ENCODE peak calls at places on chromosomes 16 and 17, in four cellular contexts. One of them, this sample, is unnamed. For H3K4me1, the result is how much of the 10 kb centered on the place peaks cover.

GRCh38 chr16:47687694-47688093 is 226.6 kb downstream of the PHKB start:
- DNase-seq in kidney: no peak
- DNase-seq in fibroblast of lung: no peak
- DNase-seq in A549: no peak
- DNase-seq in this sample: no peak

GRCh38 chr16:83835972-83836566 is 28.3 kb downstream of the HSBP1 start:
- DNase-seq in A549: peak
- DNase-seq in kidney: no peak
- DNase-seq in fibroblast of lung: peak
- DNase-seq in this sample: no peak

GRCh38 chr17:39921323-39921722 is 2.9 kb upstream of the GSDMB start:
- DNase-seq in kidney: peak
- DNase-seq in A549: no peak
- DNase-seq in fibroblast of lung: no peak
- DNase-seq in this sample: no peak

GRCh38 chr17:67544364-67544763 is 167.3 kb downstream of the PITPNC1 start:
- DNase-seq in kidney: no peak
- DNase-seq in fibroblast of lung: no peak
- DNase-seq in A549: no peak
- DNase-seq in this sample: no peak

GRCh38 chr16:59148312-59148711 is 414.2 kb upstream of the GOT2 start:
- DNase-seq in kidney: no peak
- DNase-seq in fibroblast of lung: no peak
- DNase-seq in A549: no peak
- DNase-seq in this sample: no peak

GRCh38 chr17:27938864-27939263 is 45.7 kb upstream of the LYRM9 start:
- DNase-seq in A549: no peak
- DNase-seq in kidney: no peak
- DNase-seq in fibroblast of lung: no peak
- DNase-seq in this sample: no peak

GRCh38 chr17:82031885-82032627 is 578 bp downstream of the RAC3 start:
- DNase-seq in fibroblast of lung: no peak
- DNase-seq in kidney: no peak
- DNase-seq in A549: no peak
- DNase-seq in this sample: no peak

GRCh38 chr17:41002814-41003213 is 3.1 kb upstream of the KRTAP3-2 start:
- DNase-seq in kidney: no peak
- DNase-seq in A549: no peak
- DNase-seq in fibroblast of lung: no peak
- DNase-seq in this sample: no peak

GRCh38 chr17:61551255-61551742 is 39.7 kb downstream of the NACA2 start:
- DNase-seq in fibroblast of lung: peak
- DNase-seq in kidney: no peak
- DNase-seq in A549: peak
- DNase-seq in this sample: no peak

GRCh38 chr16:58661199-58661830 is 23.3 kb downstream of the SLC38A7 start:
- DNase-seq in A549: peak
- DNase-seq in kidney: no peak
- DNase-seq in fibroblast of lung: peak
- DNase-seq in this sample: no peak

GRCh38 chr16:85461814-85462404 is 151.2 kb upstream of the GSE1 start:
- DNase-seq in fibroblast of lung: peak
- DNase-seq in kidney: no peak
- DNase-seq in A549: no peak
- DNase-seq in this sample: no peak

GRCh38 chr16:23597003-23597756 is 1.1 kb upstream of the NDUFAB1 start:
- DNase-seq in kidney: no peak
- DNase-seq in A549: peak
- DNase-seq in fibroblast of lung: no peak
- DNase-seq in this sample: no peak

GRCh38 chr17:1362065-1362848 is 37.8 kb downstream of the YWHAE start:
- DNase-seq in kidney: peak
- DNase-seq in A549: no peak
- DNase-seq in fibroblast of lung: no peak
- DNase-seq in this sample: no peak

GRCh38 chr16:28867241-28867640 is 3.6 kb downstream of the SH2B1 start:
- DNase-seq in fibroblast of lung: no peak
- DNase-seq in A549: no peak
- DNase-seq in kidney: no peak
- DNase-seq in this sample: no peak

GRCh38 chr16:11481987-11482386 is 104.7 kb downstream of the LITAF start:
- DNase-seq in kidney: no peak
- DNase-seq in fibroblast of lung: peak
- DNase-seq in A549: no peak
- DNase-seq in this sample: no peak

GRCh38 chr17:70584255-70584654 is 414.9 kb downstream of the KCNJ2 start:
- DNase-seq in fibroblast of lung: no peak
- DNase-seq in A549: no peak
- DNase-seq in kidney: peak
- DNase-seq in this sample: no peak

GRCh38 chr17:14307560-14308024 is 6.7 kb downstream of the HS3ST3B1 start:
- DNase-seq in kidney: no peak
- DNase-seq in fibroblast of lung: peak
- DNase-seq in A549: no peak
- DNase-seq in this sample: no peak

GRCh38 chr17:376936-377863 is 24.6 kb upstream of the RPH3AL start:
- DNase-seq in A549: peak
- DNase-seq in fibroblast of lung: no peak
- DNase-seq in kidney: no peak
- DNase-seq in this sample: peak

GRCh38 chr16:78607465-78607864 is 508.0 kb downstream of the WWOX start:
- DNase-seq in A549: peak
- DNase-seq in kidney: no peak
- DNase-seq in fibroblast of lung: peak
- DNase-seq in this sample: no peak

GRCh38 chr17:81885869-81886548 is 5.4 kb downstream of the ALYREF start:
- DNase-seq in fibroblast of lung: no peak
- DNase-seq in kidney: peak
- DNase-seq in A549: no peak
- DNase-seq in this sample: peak

GRCh38 chr16:75340715-75341500 is 89.5 kb upstream of the BCAR1 start:
- DNase-seq in kidney: no peak
- DNase-seq in fibroblast of lung: no peak
- DNase-seq in A549: no peak
- DNase-seq in this sample: no peak

GRCh38 chr17:77375917-77376651 is 235.3 kb downstream of the SEC14L1 start:
- DNase-seq in kidney: no peak
- DNase-seq in A549: no peak
- DNase-seq in fibroblast of lung: peak
- DNase-seq in this sample: no peak

GRCh38 chr17:66340720-66341119 is 38.3 kb downstream of the PRKCA start:
- DNase-seq in A549: no peak
- DNase-seq in kidney: no peak
- DNase-seq in fibroblast of lung: no peak
- DNase-seq in this sample: no peak

GRCh38 chr17:64297467-64298088 is 34.5 kb upstream of the TEX2 start:
- DNase-seq in fibroblast of lung: no peak
- DNase-seq in kidney: no peak
- DNase-seq in A549: no peak
- DNase-seq in this sample: no peak

GRCh38 chr17:48510761-48511604 is 19.8 kb downstream of the HOXB1 start:
- DNase-seq in fibroblast of lung: peak
- DNase-seq in A549: no peak
- DNase-seq in kidney: no peak
- DNase-seq in this sample: no peak

GRCh38 chr17:44159519-44160210 is 10.8 kb upstream of the ASB16 start:
- DNase-seq in A549: no peak
- DNase-seq in kidney: no peak
- DNase-seq in fibroblast of lung: peak
- DNase-seq in this sample: no peak

GRCh38 chr16:19505600-19506303 is 16.1 kb downstream of the GDE1 start:
- DNase-seq in kidney: no peak
- DNase-seq in fibroblast of lung: peak
- DNase-seq in A549: no peak
- DNase-seq in this sample: no peak

GRCh38 chr17:63440127-63440769 is 5.9 kb downstream of the CYB561 start:
- DNase-seq in fibroblast of lung: no peak
- DNase-seq in kidney: no peak
- DNase-seq in A549: no peak
- DNase-seq in this sample: no peak

GRCh38 chr17:55441544-55441943 is 19.9 kb upstream of the MMD start:
- DNase-seq in A549: no peak
- DNase-seq in kidney: no peak
- DNase-seq in fibroblast of lung: no peak
- DNase-seq in this sample: no peak

GRCh38 chr16:85556456-85557082 is 56.6 kb upstream of the GSE1 start:
- DNase-seq in A549: peak
- DNase-seq in fibroblast of lung: no peak
- DNase-seq in kidney: peak
- DNase-seq in this sample: peak

GRCh38 chr17:9074106-9074505 is 52.8 kb downstream of the NTN1 start:
- DNase-seq in kidney: peak
- DNase-seq in fibroblast of lung: no peak
- DNase-seq in A549: no peak
- DNase-seq in this sample: no peak

GRCh38 chr16:58628845-58629680 is 563 bp downstream of the CNOT1 start:
- DNase-seq in fibroblast of lung: peak
- DNase-seq in kidney: peak
- DNase-seq in A549: peak
- DNase-seq in this sample: peak

GRCh38 chr17:72336026-72336803 is 215.4 kb downstream of the SOX9 start:
- DNase-seq in kidney: peak
- DNase-seq in A549: no peak
- DNase-seq in fibroblast of lung: no peak
- DNase-seq in this sample: no peak

GRCh38 chr17:30897311-30897710 is 8.7 kb downstream of the TEFM start:
- DNase-seq in fibroblast of lung: no peak
- DNase-seq in kidney: no peak
- DNase-seq in A549: no peak
- DNase-seq in this sample: no peak

GRCh38 chr16:3017806-3018506 is at the start of gene CLDN6:
- DNase-seq in A549: no peak
- DNase-seq in kidney: no peak
- DNase-seq in fibroblast of lung: no peak
- DNase-seq in this sample: no peak

GRCh38 chr17:29568331-29569244 is at the start of gene TP53I13:
- DNase-seq in fibroblast of lung: peak
- DNase-seq in A549: peak
- DNase-seq in kidney: peak
- DNase-seq in this sample: peak
- H3K4me1 ChIP-seq in fibroblast of lung: under half
- H3K4me1 ChIP-seq in A549: under half
- H3K4me1 ChIP-seq in kidney: under half
- H3K4me1 ChIP-seq in this sample: under half

DNA sequence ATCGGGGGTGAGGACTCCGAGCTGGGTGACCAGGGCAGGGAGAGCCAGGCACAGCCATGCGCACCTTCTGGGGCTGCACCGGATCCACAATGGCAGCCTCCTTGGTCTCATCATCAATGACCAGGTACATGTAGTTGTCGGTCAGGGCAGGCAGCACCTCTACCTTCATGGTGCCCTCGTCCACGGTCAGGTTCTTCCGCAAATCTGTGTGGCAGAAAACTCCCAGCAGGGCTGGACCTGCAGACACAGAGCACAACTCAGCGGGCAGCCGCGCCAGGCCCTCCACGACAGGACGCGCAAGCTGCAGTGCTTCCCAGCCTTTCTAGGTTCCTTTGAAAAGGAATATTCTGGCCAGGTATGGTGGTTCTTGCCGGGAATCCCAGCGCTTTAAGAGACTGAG is 3.8 kb downstream of the HAGH start:
- DNase-seq in A549: no peak
- DNase-seq in fibroblast of lung: no peak
- DNase-seq in kidney: no peak
- DNase-seq in this sample: no peak
- H3K27ac ChIP-seq in A549: no peak
- H3K27ac ChIP-seq in fibroblast of lung: no peak
- H3K27ac ChIP-seq in kidney: no peak
- H3K27ac ChIP-seq in this sample: no peak

DNA sequence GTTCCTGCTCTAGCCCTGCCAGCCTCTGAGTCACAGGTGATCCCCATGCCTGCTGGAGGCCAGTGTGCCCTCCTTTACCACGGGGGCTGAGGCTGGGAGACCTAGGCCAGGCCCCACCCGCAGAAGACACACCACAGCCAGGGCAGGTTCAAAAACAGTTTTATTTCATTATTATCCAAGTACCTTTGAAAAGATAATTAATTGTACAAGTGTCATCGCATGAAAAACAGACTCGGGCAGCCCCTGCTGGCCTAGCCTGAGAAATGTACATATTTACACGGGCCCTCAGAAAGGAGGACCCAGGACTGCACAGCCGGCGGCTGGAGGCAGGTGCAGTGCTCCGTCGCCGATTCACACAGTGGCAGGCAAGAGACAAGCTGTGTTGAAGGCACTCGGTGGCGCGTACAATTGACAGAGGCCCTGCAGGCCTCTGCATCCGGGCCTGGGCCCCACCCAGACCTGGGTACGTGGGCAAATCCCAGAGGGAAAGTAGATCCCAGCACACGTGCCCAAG is 4.4 kb downstream of the PDIA2 start:
- DNase-seq in kidney: no peak
- DNase-seq in A549: peak
- DNase-seq in fibroblast of lung: no peak
- DNase-seq in this sample: no peak
- TF ChIP-seq CTCF in kidney: no peak
- TF ChIP-seq CTCF in A549: no peak
- TF ChIP-seq CTCF in fibroblast of lung: no peak
- TF ChIP-seq CTCF in this sample: peak

GRCh38 chr17:57870283-57870635 is 20.4 kb upstream of the MRPS23 start:
- DNase-seq in A549: no peak
- DNase-seq in kidney: no peak
- DNase-seq in fibroblast of lung: no peak
- DNase-seq in this sample: no peak
- H3K4me1 ChIP-seq in A549: half or more
- H3K4me1 ChIP-seq in kidney: under half
- H3K4me1 ChIP-seq in fibroblast of lung: half or more
- H3K4me1 ChIP-seq in this sample: half or more

This sample was measured in RWPE2.